ENCODE peak calls at places on chromosomes 13 and 19, in four cellular contexts. Q is psoas muscle, I is Right ventricle myocardium superior, P is lower lobe of right lung. Z is an unnamed sample.

GRCh38 chr19:28711401-28711800 is 501.6 kb downstream of the UQCRFS1 start:
- ATAC-seq in Q (no peak), I (no peak), P (no peak), Z (no peak)

GRCh38 chr13:111198979-111199378 is 83.9 kb downstream of the ARHGEF7 start:
- ATAC-seq in Q (no peak), P (no peak), I (no peak), Z (no peak)

GRCh38 chr19:40284251-40284500 is 969 bp downstream of the AKT2 start:
- ATAC-seq in I (no peak), P (no peak), Q (no peak), Z (no peak)

GRCh38 chr19:3053218-3053621 is 9.1 kb downstream of the TLE5 start:
- ATAC-seq in P (no peak), I (no peak), Q (no peak), Z (peak)

GRCh38 chr13:96075953-96076543 is 13.9 kb upstream of the HS6ST3 start:
- ATAC-seq in Q (no peak), I (no peak), P (no peak), Z (no peak)

GRCh38 chr19:1747285-1748114 is 5.8 kb upstream of the ONECUT3 start:
- ATAC-seq in P (peak), Q (no peak), I (no peak), Z (peak)

GRCh38 chr13:113859311-113860050 is 4.4 kb downstream of the GAS6 start:
- ATAC-seq in I (no peak), P (no peak), Q (no peak), Z (no peak)

GRCh38 chr13:102901056-102901455 is 55.2 kb downstream of the ERCC5 start:
- ATAC-seq in I (no peak), Q (no peak), P (no peak), Z (no peak)

GRCh38 chr13:51000576-51001260 is 91.1 kb downstream of the RNASEH2B start:
- ATAC-seq in I (peak), P (no peak), Q (peak), Z (no peak)